ENCODE peak calls at places on chromosomes 5 and 9, in four cellular contexts. One of them, this sample, is unnamed.

GRCh38 chr9:34381323-34381722 is 4.6 kb upstream of the MYORG start:
- DNase-seq in pancreas: peak; percentile 46
- DNase-seq in GM13976: peak; percentile 19
- DNase-seq in WTC11: peak; percentile 60
- DNase-seq in this sample: no peak

GRCh38 chr9:125460346-125460745 is 198.7 kb downstream of the GAPVD1 start:
- DNase-seq in pancreas: no peak
- DNase-seq in GM13976: no peak
- DNase-seq in WTC11: no peak
- DNase-seq in this sample: no peak

GRCh38 chr9:108864446-108864845 is 2.4 kb downstream of the ACTL7A start:
- DNase-seq in pancreas: no peak
- DNase-seq in GM13976: no peak
- DNase-seq in WTC11: no peak
- DNase-seq in this sample: no peak

GRCh38 chr5:181223041-181223728 is at the start of gene TRIM41:
- DNase-seq in pancreas: peak; percentile 96
- DNase-seq in GM13976: peak; percentile 91
- DNase-seq in WTC11: peak; percentile 99
- DNase-seq in this sample: peak; percentile 90

GRCh38 chr9:127905788-127906191 is 6.4 kb upstream of the ST6GALNAC6 start:
- DNase-seq in pancreas: no peak
- DNase-seq in GM13976: peak; percentile 75
- DNase-seq in WTC11: no peak
- DNase-seq in this sample: peak; percentile 62

GRCh38 chr5:118336468-118336867 is 651.9 kb downstream of the DTWD2 start:
- DNase-seq in pancreas: no peak
- DNase-seq in GM13976: no peak
- DNase-seq in WTC11: no peak
- DNase-seq in this sample: no peak

GRCh38 chr5:53430618-53431252 is 49.7 kb upstream of the FST start:
- DNase-seq in pancreas: no peak
- DNase-seq in GM13976: no peak
- DNase-seq in WTC11: no peak
- DNase-seq in this sample: no peak

GRCh38 chr5:115461506-115462290 is 82.9 kb downstream of the FEM1C start:
- DNase-seq in pancreas: no peak
- DNase-seq in GM13976: no peak
- DNase-seq in WTC11: no peak
- DNase-seq in this sample: no peak

GRCh38 chr9:132078369-132079356 is 1.0 kb downstream of the MED27 start:
- DNase-seq in pancreas: no peak
- DNase-seq in GM13976: peak; percentile 25
- DNase-seq in WTC11: no peak
- DNase-seq in this sample: no peak

GRCh38 chr9:84271004-84271886 is 69.3 kb downstream of the SLC28A3 start:
- DNase-seq in pancreas: peak; percentile 25
- DNase-seq in GM13976: peak; percentile 75
- DNase-seq in WTC11: peak; percentile 61
- DNase-seq in this sample: peak; percentile 72

GRCh38 chr9:124800306-124801259 is 23.6 kb downstream of the OLFML2A start:
- DNase-seq in pancreas: no peak
- DNase-seq in GM13976: peak; percentile 76
- DNase-seq in WTC11: no peak
- DNase-seq in this sample: peak; percentile 61

GRCh38 chr5:73633060-73633459 is 7.1 kb downstream of the ARHGEF28 start:
- DNase-seq in pancreas: no peak
- DNase-seq in GM13976: no peak
- DNase-seq in WTC11: no peak
- DNase-seq in this sample: no peak

GRCh38 chr5:149128023-149128875 is 13.0 kb upstream of the ABLIM3 start:
- DNase-seq in pancreas: no peak
- DNase-seq in GM13976: peak; percentile 44
- DNase-seq in WTC11: peak; percentile 67
- DNase-seq in this sample: peak; percentile 40

GRCh38 chr9:70412678-70413426 is 1.6 kb downstream of the KLF9 start:
- DNase-seq in pancreas: peak; percentile 95
- DNase-seq in GM13976: peak; percentile 36
- DNase-seq in WTC11: peak; percentile 17
- DNase-seq in this sample: no peak

GRCh38 chr5:151239237-151239861 is 13.6 kb upstream of the GM2A start:
- DNase-seq in pancreas: peak; percentile 78
- DNase-seq in GM13976: peak; percentile 64
- DNase-seq in WTC11: peak; percentile 81
- DNase-seq in this sample: peak; percentile 73

GRCh38 chr5:10695759-10696543 is 65.1 kb downstream of the DAP start:
- DNase-seq in pancreas: no peak
- DNase-seq in GM13976: no peak
- DNase-seq in WTC11: no peak
- DNase-seq in this sample: no peak

GRCh38 chr5:157624144-157624543 is 28.1 kb downstream of the SOX30 start:
- DNase-seq in pancreas: no peak
- DNase-seq in GM13976: no peak
- DNase-seq in WTC11: no peak
- DNase-seq in this sample: no peak

GRCh38 chr9:124220551-124221451 is 36.9 kb upstream of the NEK6 start:
- DNase-seq in pancreas: peak; percentile 75
- DNase-seq in GM13976: no peak
- DNase-seq in WTC11: no peak
- DNase-seq in this sample: no peak

GRCh38 chr9:18472915-18473314 is 1.0 kb upstream of the ADAMTSL1 start:
- DNase-seq in pancreas: no peak
- DNase-seq in GM13976: no peak
- DNase-seq in WTC11: no peak
- DNase-seq in this sample: no peak

GRCh38 chr5:7015586-7016256 is 302.5 kb downstream of the TENT4A start:
- DNase-seq in pancreas: no peak
- DNase-seq in GM13976: no peak
- DNase-seq in WTC11: peak; percentile 57
- DNase-seq in this sample: no peak
- TF ChIP-seq CTCF in pancreas: no peak
- TF ChIP-seq CTCF in GM13976: no peak
- TF ChIP-seq CTCF in WTC11: peak; percentile 22
- TF ChIP-seq CTCF in this sample: no peak

DNA sequence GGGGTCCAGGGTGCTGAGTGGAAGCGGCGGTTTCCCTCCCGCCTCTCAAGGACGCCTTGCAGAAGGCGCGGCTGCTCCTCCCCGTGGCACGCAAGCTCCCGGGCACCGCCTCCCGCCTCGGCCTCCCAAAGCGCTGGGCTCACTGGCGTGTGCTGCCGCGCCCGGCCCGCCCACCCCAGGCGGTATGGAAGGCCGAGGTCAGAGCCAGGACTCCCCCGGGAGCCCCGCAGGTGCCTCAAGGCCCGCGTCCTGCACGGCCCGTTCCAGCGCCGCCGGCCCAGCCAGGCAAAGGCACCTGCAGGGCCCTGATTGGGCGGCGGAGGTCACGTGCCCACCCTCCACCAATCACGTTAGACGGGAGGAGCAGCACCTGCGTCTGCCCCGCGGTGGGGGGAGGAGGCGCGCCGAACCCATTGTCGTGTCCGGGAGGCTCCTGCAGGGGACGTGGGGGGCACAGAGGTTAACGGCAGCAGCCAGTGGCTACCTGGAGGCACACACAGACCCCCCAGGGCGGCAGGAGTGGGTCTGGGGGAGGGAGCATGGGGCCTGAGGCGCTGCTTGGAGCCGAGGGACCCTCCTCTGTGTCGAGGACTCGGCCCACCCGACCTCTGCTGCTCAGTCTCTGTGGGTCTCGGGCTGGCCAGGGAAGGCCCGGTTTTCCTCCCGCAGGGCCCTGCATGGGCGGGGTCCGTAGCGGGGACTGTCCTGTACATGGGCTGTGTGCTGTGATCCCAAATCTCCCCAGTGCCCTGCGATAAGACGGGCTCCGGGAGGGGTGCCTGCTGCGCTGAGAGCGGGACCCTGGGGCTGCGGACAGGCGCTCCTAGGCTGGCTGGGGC is 2.0 kb upstream of the LCN12 start:
- DNase-seq in pancreas: peak; percentile 98
- DNase-seq in GM13976: peak; percentile 100
- DNase-seq in WTC11: peak; percentile 97
- DNase-seq in this sample: peak; percentile 100
- TF ChIP-seq CTCF in pancreas: no peak
- TF ChIP-seq CTCF in GM13976: no peak
- TF ChIP-seq CTCF in WTC11: no peak
- TF ChIP-seq CTCF in this sample: no peak

GRCh38 chr9:88533951-88534455 is 975 bp upstream of the NXNL2 start:
- DNase-seq in pancreas: no peak
- DNase-seq in GM13976: no peak
- DNase-seq in WTC11: peak; percentile 62
- DNase-seq in this sample: no peak
- TF ChIP-seq CTCF in pancreas: no peak
- TF ChIP-seq CTCF in GM13976: no peak
- TF ChIP-seq CTCF in WTC11: no peak
- TF ChIP-seq CTCF in this sample: no peak

DNA sequence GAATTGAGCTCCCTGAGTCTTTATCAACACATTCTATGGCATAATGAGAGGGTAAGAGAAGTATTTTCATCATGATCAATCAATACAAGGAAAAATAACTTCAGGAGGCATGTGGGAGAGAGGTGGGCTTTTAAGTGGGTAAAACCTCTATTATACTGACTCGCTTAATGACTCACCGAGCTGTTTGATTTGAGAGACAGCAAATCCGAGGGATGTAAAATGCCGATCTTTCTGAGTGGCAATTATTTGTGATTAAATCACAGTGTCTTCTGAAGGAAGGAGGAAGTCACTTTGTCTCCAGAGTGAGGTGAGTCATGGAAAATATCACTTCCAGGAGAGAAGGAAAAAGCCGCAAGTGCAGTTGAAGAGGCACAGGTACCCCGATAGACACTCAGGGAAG is 320.4 kb downstream of the DRD1 start:
- DNase-seq in pancreas: no peak
- DNase-seq in GM13976: no peak
- DNase-seq in WTC11: no peak
- DNase-seq in this sample: no peak
- TF ChIP-seq CTCF in pancreas: no peak
- TF ChIP-seq CTCF in GM13976: no peak
- TF ChIP-seq CTCF in WTC11: no peak
- TF ChIP-seq CTCF in this sample: no peak

GRCh38 chr5:9613360-9613759 is 16.8 kb downstream of the TAS2R1 start:
- DNase-seq in pancreas: no peak
- DNase-seq in GM13976: no peak
- DNase-seq in WTC11: no peak
- DNase-seq in this sample: no peak
- TF ChIP-seq CTCF in pancreas: no peak
- TF ChIP-seq CTCF in GM13976: no peak
- TF ChIP-seq CTCF in WTC11: no peak
- TF ChIP-seq CTCF in this sample: no peak

GRCh38 chr5:77944757-77945340 is 168.7 kb upstream of the TBCA start:
- DNase-seq in pancreas: no peak
- DNase-seq in GM13976: no peak
- DNase-seq in WTC11: no peak
- DNase-seq in this sample: no peak

GRCh38 chr5:77946381-77947050 is 170.4 kb upstream of the TBCA start:
- DNase-seq in pancreas: no peak
- DNase-seq in GM13976: no peak
- DNase-seq in WTC11: no peak
- DNase-seq in this sample: no peak

GRCh38 chr5:77948476-77948875 is 172.3 kb upstream of the TBCA start:
- DNase-seq in pancreas: no peak
- DNase-seq in GM13976: no peak
- DNase-seq in WTC11: no peak
- DNase-seq in this sample: no peak

GRCh38 chr5:77945874-77946273 is 169.7 kb upstream of the TBCA start:
- DNase-seq in pancreas: no peak
- DNase-seq in GM13976: no peak
- DNase-seq in WTC11: no peak
- DNase-seq in this sample: no peak

DNA sequence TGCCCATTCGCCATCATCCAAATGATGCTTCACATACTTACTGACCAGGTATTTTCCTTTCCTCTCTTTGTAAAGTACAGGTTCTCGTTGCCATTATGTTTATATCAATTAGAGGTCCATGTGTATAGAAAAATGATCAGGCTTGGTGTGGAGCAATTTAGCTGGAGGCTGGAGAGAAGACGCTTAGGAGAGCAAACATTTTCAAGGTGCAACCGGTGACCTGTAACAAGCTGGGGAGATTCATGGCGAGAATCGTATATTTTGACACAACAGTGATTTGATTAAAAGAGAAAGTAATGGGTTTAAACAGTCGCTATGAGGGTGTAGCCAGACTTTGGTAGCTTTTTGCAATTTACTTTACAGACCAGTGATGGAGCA is 170.9 kb upstream of the TBCA start:
- DNase-seq in pancreas: no peak
- DNase-seq in GM13976: no peak
- DNase-seq in WTC11: no peak
- DNase-seq in this sample: no peak
- TF ChIP-seq CTCF in pancreas: no peak
- TF ChIP-seq CTCF in GM13976: no peak
- TF ChIP-seq CTCF in WTC11: no peak
- TF ChIP-seq CTCF in this sample: no peak

DNA sequence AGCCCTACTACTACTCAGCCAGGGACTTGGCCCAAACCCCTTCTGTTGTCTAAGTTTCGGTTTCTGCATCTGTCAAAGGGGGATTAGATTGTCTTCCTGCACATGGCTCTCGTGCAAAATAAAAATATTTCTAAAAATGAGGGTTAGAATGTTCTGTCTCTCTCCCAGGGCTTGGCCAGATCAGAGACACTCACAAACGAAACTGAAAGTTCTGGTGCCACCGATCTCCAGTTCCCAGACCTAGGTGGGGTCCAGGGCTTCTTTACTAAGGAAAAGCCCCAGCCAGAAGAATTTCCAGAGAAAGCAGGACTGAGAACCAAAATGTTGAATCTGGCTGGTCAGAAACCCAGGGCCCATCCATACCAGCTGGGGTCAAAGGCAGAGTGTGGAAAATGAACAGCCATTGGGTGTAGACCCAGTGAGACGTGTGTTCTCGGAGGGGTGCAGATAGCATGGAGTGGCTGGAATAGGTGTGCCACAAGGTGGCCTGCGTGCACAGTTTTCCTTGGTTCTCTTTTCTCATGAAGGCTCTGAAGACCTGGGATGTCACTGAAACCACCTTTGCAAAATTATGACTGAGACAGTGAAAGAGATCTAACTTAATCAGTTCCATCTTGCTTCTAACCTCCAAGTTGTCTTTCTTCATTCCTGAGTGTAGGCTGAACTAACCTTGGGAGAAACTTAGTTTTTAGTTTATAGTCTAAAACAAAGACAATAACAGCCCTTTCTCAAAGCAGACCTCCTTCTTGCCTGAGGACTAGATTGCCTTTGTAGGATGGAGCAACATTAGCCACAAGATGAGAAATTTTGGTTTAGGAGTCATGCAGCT is 2.2 kb upstream of the SLC23A1 start:
- DNase-seq in pancreas: no peak
- DNase-seq in GM13976: peak; percentile 61
- DNase-seq in WTC11: no peak
- DNase-seq in this sample: no peak
- TF ChIP-seq CTCF in pancreas: no peak
- TF ChIP-seq CTCF in GM13976: no peak
- TF ChIP-seq CTCF in WTC11: no peak
- TF ChIP-seq CTCF in this sample: no peak

DNA sequence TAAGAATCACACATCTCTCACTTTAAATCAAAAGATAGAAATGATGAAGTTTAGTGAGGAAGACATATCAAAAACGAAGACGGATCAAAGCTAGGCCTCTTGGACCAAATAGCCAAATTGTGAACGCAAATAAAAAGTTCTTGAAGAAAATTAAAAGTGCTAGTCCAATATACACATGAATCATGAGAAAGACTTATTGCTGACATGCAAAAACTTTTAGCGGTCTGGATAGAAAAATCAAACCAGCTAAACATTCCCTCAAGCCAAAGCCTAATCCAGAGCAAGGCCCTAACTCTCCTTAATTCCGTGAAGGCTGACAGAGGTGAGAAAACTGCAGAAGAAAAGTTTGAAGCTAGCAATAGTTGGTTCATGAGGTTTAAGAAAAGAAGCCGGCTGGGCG is 164.4 kb upstream of the PANK3 start:
- DNase-seq in pancreas: no peak
- DNase-seq in GM13976: no peak
- DNase-seq in WTC11: no peak
- DNase-seq in this sample: no peak
- TF ChIP-seq CTCF in pancreas: no peak
- TF ChIP-seq CTCF in GM13976: no peak
- TF ChIP-seq CTCF in WTC11: no peak
- TF ChIP-seq CTCF in this sample: no peak